ENCODE peak calls at places on chromosomes 12 and 14, in seven cellular contexts. One of them, this sample, is unnamed.

GRCh38 chr14:55803506-55804197 is 223.6 kb downstream of the KTN1 start:
- DNase-seq in naive thymus-derived CD4-positive, alpha-beta T cell: no peak
- DNase-seq in IMR-90: no peak
- DNase-seq in Caco-2: no peak
- DNase-seq in activated CD4-positive, alpha-beta T cell treated with anti-CD3 and anti-CD28 coated beads, Interleukin-2, amount 10 ng/mL, durations not matched to agents 7 days and 5 days: no peak
- DNase-seq in NCI-H774: no peak
- DNase-seq in NCI-H510A: no peak
- DNase-seq in this sample: no peak

GRCh38 chr14:63800651-63801385 is 52.0 kb upstream of the SYNE2 start:
- DNase-seq in NCI-H510A: no peak
- DNase-seq in IMR-90: no peak
- DNase-seq in NCI-H774: no peak
- DNase-seq in naive thymus-derived CD4-positive, alpha-beta T cell: no peak
- DNase-seq in activated CD4-positive, alpha-beta T cell treated with anti-CD3 and anti-CD28 coated beads, Interleukin-2, amount 10 ng/mL, durations not matched to agents 7 days and 5 days: no peak
- DNase-seq in Caco-2: no peak
- DNase-seq in this sample: no peak

GRCh38 chr12:106692896-106693295 is 81.6 kb upstream of the RIC8B start:
- DNase-seq in Caco-2: no peak
- DNase-seq in NCI-H510A: no peak
- DNase-seq in activated CD4-positive, alpha-beta T cell treated with anti-CD3 and anti-CD28 coated beads, Interleukin-2, amount 10 ng/mL, durations not matched to agents 7 days and 5 days: no peak
- DNase-seq in NCI-H774: no peak
- DNase-seq in naive thymus-derived CD4-positive, alpha-beta T cell: no peak
- DNase-seq in IMR-90: no peak
- DNase-seq in this sample: no peak

GRCh38 chr12:12008931-12009611 is 61.7 kb upstream of the BCL2L14 start:
- DNase-seq in Caco-2: no peak
- DNase-seq in IMR-90: peak; percentile 31
- DNase-seq in naive thymus-derived CD4-positive, alpha-beta T cell: peak; percentile 33
- DNase-seq in activated CD4-positive, alpha-beta T cell treated with anti-CD3 and anti-CD28 coated beads, Interleukin-2, amount 10 ng/mL, durations not matched to agents 7 days and 5 days: peak; percentile 66
- DNase-seq in NCI-H510A: peak; percentile 87
- DNase-seq in NCI-H774: no peak
- DNase-seq in this sample: peak; percentile 70

GRCh38 chr12:66275040-66275439 is 27.3 kb upstream of the HELB start:
- DNase-seq in activated CD4-positive, alpha-beta T cell treated with anti-CD3 and anti-CD28 coated beads, Interleukin-2, amount 10 ng/mL, durations not matched to agents 7 days and 5 days: no peak
- DNase-seq in NCI-H774: no peak
- DNase-seq in IMR-90: no peak
- DNase-seq in NCI-H510A: no peak
- DNase-seq in Caco-2: no peak
- DNase-seq in naive thymus-derived CD4-positive, alpha-beta T cell: no peak
- DNase-seq in this sample: no peak

GRCh38 chr12:33265900-33266299 is 173.7 kb downstream of the SYT10 start:
- DNase-seq in activated CD4-positive, alpha-beta T cell treated with anti-CD3 and anti-CD28 coated beads, Interleukin-2, amount 10 ng/mL, durations not matched to agents 7 days and 5 days: no peak
- DNase-seq in NCI-H774: no peak
- DNase-seq in naive thymus-derived CD4-positive, alpha-beta T cell: no peak
- DNase-seq in Caco-2: no peak
- DNase-seq in NCI-H510A: no peak
- DNase-seq in IMR-90: no peak
- DNase-seq in this sample: no peak

GRCh38 chr12:45215419-45216296 is at the start of gene ANO6:
- DNase-seq in IMR-90: peak; percentile 84
- DNase-seq in NCI-H774: peak; percentile 89
- DNase-seq in Caco-2: peak; percentile 93
- DNase-seq in naive thymus-derived CD4-positive, alpha-beta T cell: peak; percentile 71
- DNase-seq in NCI-H510A: peak; percentile 74
- DNase-seq in activated CD4-positive, alpha-beta T cell treated with anti-CD3 and anti-CD28 coated beads, Interleukin-2, amount 10 ng/mL, durations not matched to agents 7 days and 5 days: peak; percentile 81
- DNase-seq in this sample: peak; percentile 84

GRCh38 chr14:49860988-49861387 is 8.4 kb upstream of the NEMF start:
- DNase-seq in IMR-90: no peak
- DNase-seq in activated CD4-positive, alpha-beta T cell treated with anti-CD3 and anti-CD28 coated beads, Interleukin-2, amount 10 ng/mL, durations not matched to agents 7 days and 5 days: no peak
- DNase-seq in Caco-2: no peak
- DNase-seq in NCI-H774: no peak
- DNase-seq in NCI-H510A: no peak
- DNase-seq in naive thymus-derived CD4-positive, alpha-beta T cell: no peak
- DNase-seq in this sample: no peak

GRCh38 chr12:79925492-79925891 is 9.4 kb downstream of the PPP1R12A start:
- DNase-seq in activated CD4-positive, alpha-beta T cell treated with anti-CD3 and anti-CD28 coated beads, Interleukin-2, amount 10 ng/mL, durations not matched to agents 7 days and 5 days: no peak
- DNase-seq in NCI-H774: no peak
- DNase-seq in NCI-H510A: no peak
- DNase-seq in Caco-2: no peak
- DNase-seq in naive thymus-derived CD4-positive, alpha-beta T cell: no peak
- DNase-seq in IMR-90: no peak
- DNase-seq in this sample: no peak

GRCh38 chr14:58954874-58955273 is 233.6 kb upstream of the DAAM1 start:
- DNase-seq in NCI-H774: no peak
- DNase-seq in activated CD4-positive, alpha-beta T cell treated with anti-CD3 and anti-CD28 coated beads, Interleukin-2, amount 10 ng/mL, durations not matched to agents 7 days and 5 days: no peak
- DNase-seq in naive thymus-derived CD4-positive, alpha-beta T cell: no peak
- DNase-seq in IMR-90: no peak
- DNase-seq in Caco-2: no peak
- DNase-seq in NCI-H510A: no peak
- DNase-seq in this sample: no peak

GRCh38 chr14:78754059-78754458 is 583.9 kb downstream of the NRXN3 start:
- DNase-seq in NCI-H510A: no peak
- DNase-seq in naive thymus-derived CD4-positive, alpha-beta T cell: no peak
- DNase-seq in NCI-H774: no peak
- DNase-seq in activated CD4-positive, alpha-beta T cell treated with anti-CD3 and anti-CD28 coated beads, Interleukin-2, amount 10 ng/mL, durations not matched to agents 7 days and 5 days: no peak
- DNase-seq in Caco-2: no peak
- DNase-seq in IMR-90: no peak
- DNase-seq in this sample: no peak

GRCh38 chr14:91983571-91983970 is 36.1 kb upstream of the FBLN5 start:
- DNase-seq in naive thymus-derived CD4-positive, alpha-beta T cell: no peak
- DNase-seq in Caco-2: no peak
- DNase-seq in IMR-90: no peak
- DNase-seq in activated CD4-positive, alpha-beta T cell treated with anti-CD3 and anti-CD28 coated beads, Interleukin-2, amount 10 ng/mL, durations not matched to agents 7 days and 5 days: no peak
- DNase-seq in NCI-H774: no peak
- DNase-seq in NCI-H510A: no peak
- DNase-seq in this sample: no peak

GRCh38 chr12:54197037-54197909 is 8.5 kb upstream of the SMUG1 start:
- DNase-seq in NCI-H510A: no peak
- DNase-seq in naive thymus-derived CD4-positive, alpha-beta T cell: no peak
- DNase-seq in activated CD4-positive, alpha-beta T cell treated with anti-CD3 and anti-CD28 coated beads, Interleukin-2, amount 10 ng/mL, durations not matched to agents 7 days and 5 days: no peak
- DNase-seq in Caco-2: no peak
- DNase-seq in IMR-90: peak; percentile 22
- DNase-seq in NCI-H774: no peak
- DNase-seq in this sample: no peak